ENCODE peak calls at places on chromosome 20, in five cellular contexts. U is AG09309, E is posterior cingulate gyrus, P is substantia nigra, W is left colon. R is an unnamed sample.

GRCh38 chr20:17579369-17580039 is 9.6 kb downstream of the DSTN start:
- DNase-seq in E (no peak), W (no peak), P (no peak), U (no peak), R (no peak)

GRCh38 chr20:330233-331149 is 5.1 kb downstream of the SOX12 start:
- DNase-seq in U (no peak), E (peak; percentile 60), P (peak; percentile 61), W (no peak), R (peak; percentile 55)

GRCh38 chr20:5734559-5735137 is 15.6 kb upstream of the SHLD1 start:
- DNase-seq in W (no peak), E (no peak), P (no peak), U (no peak), R (no peak)

GRCh38 chr20:19699132-19699971 is 58.7 kb upstream of the RIN2 start:
- DNase-seq in P (no peak), U (peak; percentile 24), E (no peak), W (no peak), R (no peak)

GRCh38 chr20:33685328-33686007 is 717 bp downstream of the E2F1 start:
- DNase-seq in E (no peak), U (no peak), W (peak; percentile 72), P (no peak), R (no peak)

GRCh38 chr20:38222231-38222922 is 38.2 kb downstream of the KIAA1755 start:
- DNase-seq in P (peak; percentile 47), W (peak; percentile 25), E (peak; percentile 64), U (no peak), R (peak; percentile 61)

GRCh38 chr20:11917663-11918062 is at the start of gene BTBD3:
- DNase-seq in W (peak; percentile 56), U (no peak), E (peak; percentile 64), P (peak; percentile 61), R (peak; percentile 51)

GRCh38 chr20:34562643-34563042 is 4.1 kb downstream of the MAP1LC3A start:
- DNase-seq in W (no peak), E (peak; percentile 29), U (no peak), P (peak; percentile 49), R (no peak)

GRCh38 chr20:37598611-37599342 is 71.1 kb upstream of the BLCAP start:
- DNase-seq in W (no peak), P (no peak), U (no peak), E (peak; percentile 12), R (no peak)

GRCh38 chr20:37456948-37457347 is 64.1 kb upstream of the NNAT start:
- DNase-seq in U (no peak), E (no peak), W (no peak), P (no peak), R (no peak)

GRCh38 chr20:33408716-33409654 is 7.7 kb upstream of the CDK5RAP1 start:
- DNase-seq in P (no peak), E (peak; percentile 31), W (no peak), U (no peak), R (no peak)

GRCh38 chr20:38294334-38294592 is 9.7 kb upstream of the BPI start:
- DNase-seq in P (no peak), W (no peak), E (no peak), U (no peak), R (no peak)

GRCh38 chr20:14295238-14295637 is 42.2 kb downstream of the FLRT3 start:
- DNase-seq in U (no peak), E (no peak), W (no peak), P (no peak), R (no peak)

GRCh38 chr20:62646851-62647520 is 4.7 kb downstream of the SLCO4A1 start:
- DNase-seq in E (no peak), U (no peak), W (peak; percentile 82), P (no peak), R (no peak)

GRCh38 chr20:5621305-5621704 is 128.9 kb upstream of the SHLD1 start:
- DNase-seq in U (no peak), P (peak; percentile 57), W (no peak), E (peak; percentile 50), R (no peak)

R was measured in lung.